ENCODE peak calls at places on chromosomes 5 and 9, in four cellular contexts. Y, Q, Z and M are unnamed samples.

GRCh38 chr5:5335115-5335514 is 87.4 kb upstream of the ICE1 start:
- DNase-seq in Z (no peak), Q (no peak), Y (no peak), M (no peak)

GRCh38 chr5:96868603-96869371 is 7.5 kb upstream of the ERAP2 start:
- DNase-seq in Y (no peak), Z (peak), Q (peak), M (no peak)

GRCh38 chr9:88852794-88853193 is 138.5 kb upstream of the S1PR3 start:
- DNase-seq in Y (no peak), Q (peak), Z (peak), M (no peak)

GRCh38 chr9:86286278-86286677 is 3.9 kb upstream of the ISCA1 start:
- DNase-seq in Y (no peak), Q (no peak), Z (no peak), M (no peak)

GRCh38 chr5:79474416-79475173 is 39.3 kb downstream of the HOMER1 start:
- DNase-seq in Y (no peak), Z (peak), Q (no peak), M (no peak)

GRCh38 chr5:41083306-41083705 is 12.2 kb upstream of the MROH2B start:
- DNase-seq in Y (no peak), Q (no peak), Z (peak), M (no peak)

GRCh38 chr9:5612187-5612535 is 16.7 kb upstream of the RIC1 start:
- DNase-seq in Y (no peak), Z (no peak), Q (no peak), M (no peak)

GRCh38 chr9:108776920-108777650 is 78.7 kb downstream of the ACTL7B start:
- DNase-seq in Q (no peak), Y (no peak), Z (peak), M (no peak)

GRCh38 chr9:4305065-4305481 is 5.2 kb upstream of the GLIS3 start:
- DNase-seq in Y (no peak), Q (no peak), Z (no peak), M (no peak)

GRCh38 chr9:126357074-126357473 is 30.4 kb downstream of the MVB12B start:
- DNase-seq in Q (no peak), Y (no peak), Z (no peak), M (no peak)

GRCh38 chr5:125798311-125798710 is 624.9 kb upstream of the GRAMD2B start:
- DNase-seq in Z (peak), Q (peak), Y (no peak), M (no peak)

GRCh38 chr5:87061046-87061445 is 206.6 kb upstream of the RASA1 start:
- DNase-seq in Q (no peak), Z (peak), Y (no peak), M (no peak)

GRCh38 chr9:115035872-115036612 is 81.9 kb downstream of the TNC start:
- DNase-seq in Z (peak), Y (no peak), Q (peak), M (no peak)

GRCh38 chr5:67206381-67207328 is 10.1 kb upstream of the CD180 start:
- DNase-seq in Q (no peak), Y (no peak), Z (peak), M (peak)

GRCh38 chr5:157479166-157479565 is 19.2 kb downstream of the NIPAL4 start:
- DNase-seq in Z (no peak), Q (no peak), Y (no peak), M (no peak)

GRCh38 chr5:80654054-80654390 is 430 bp upstream of the MSH3 start:
- DNase-seq in Q (no peak), Z (no peak), Y (no peak), M (no peak)

GRCh38 chr5:7897014-7897600 is 28.2 kb downstream of the MTRR start:
- DNase-seq in Y (no peak), Q (peak), Z (peak), M (no peak)

GRCh38 chr9:130714586-130715110 is 21.1 kb downstream of the EXOSC2 start:
- DNase-seq in Q (no peak), Y (no peak), Z (peak), M (no peak)

GRCh38 chr5:61332369-61332745 is 299 bp downstream of the ZSWIM6 start:
- DNase-seq in Z (no peak), Y (no peak), Q (no peak), M (no peak)

GRCh38 chr5:52840286-52841050 is 52.8 kb downstream of the ITGA1 start:
- DNase-seq in Z (no peak), Y (no peak), Q (no peak), M (no peak)

GRCh38 chr9:135103001-135103446 is 15.6 kb downstream of the OLFM1 start:
- DNase-seq in Z (no peak), Q (no peak), Y (peak), M (no peak)

GRCh38 chr9:135971892-135972291 is 10.7 kb upstream of the UBAC1 start:
- DNase-seq in Q (no peak), Y (peak), Z (no peak), M (no peak)

GRCh38 chr5:6711409-6712135 is 1.7 kb upstream of the TENT4A start:
- DNase-seq in Z (no peak), Y (no peak), Q (no peak), M (no peak)

GRCh38 chr5:164326219-164326618 is 820.8 kb downstream of the MAT2B start:
- DNase-seq in Z (no peak), Q (no peak), Y (no peak), M (no peak)
- TF ChIP-seq CTCF in Z (peak), Q (no peak), Y (no peak), M (no peak)

GRCh38 chr5:177497297-177498012 is at the start of gene PDLIM7:
- DNase-seq in Q (peak), Y (peak), Z (peak), M (peak)
- TF ChIP-seq CTCF in Q (no peak), Y (no peak), Z (no peak), M (no peak)

GRCh38 chr5:29001666-29002065 is 1963.3 kb upstream of the CDH9 start:
- DNase-seq in Q (no peak), Z (no peak), Y (no peak), M (no peak)

GRCh38 chr5:29002481-29002880 is 1964.1 kb upstream of the CDH9 start:
- DNase-seq in Y (no peak), Q (no peak), Z (no peak), M (no peak)

DNA sequence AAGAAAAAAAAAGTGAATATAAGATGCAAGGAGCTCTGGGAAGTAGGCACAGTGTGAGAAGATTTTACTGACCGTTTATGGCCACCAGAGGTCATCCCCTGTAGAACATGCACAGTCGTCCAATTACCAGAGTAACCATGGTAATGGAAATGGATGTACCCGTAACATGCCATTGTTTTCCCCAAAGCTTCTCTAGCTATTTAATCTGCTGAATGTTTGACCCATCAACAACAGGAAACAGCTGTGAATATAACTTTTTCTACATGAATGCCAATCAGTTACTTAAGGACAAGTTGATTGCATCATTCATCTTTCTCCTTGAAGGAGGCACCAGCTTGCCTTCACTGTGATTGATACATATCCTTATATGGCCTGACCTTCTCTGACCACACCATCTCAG is 1967.0 kb upstream of the CDH9 start:
- DNase-seq in Z (no peak), Q (no peak), Y (no peak), M (no peak)
- TF ChIP-seq CTCF in Z (no peak), Q (no peak), Y (no peak), M (no peak)

DNA sequence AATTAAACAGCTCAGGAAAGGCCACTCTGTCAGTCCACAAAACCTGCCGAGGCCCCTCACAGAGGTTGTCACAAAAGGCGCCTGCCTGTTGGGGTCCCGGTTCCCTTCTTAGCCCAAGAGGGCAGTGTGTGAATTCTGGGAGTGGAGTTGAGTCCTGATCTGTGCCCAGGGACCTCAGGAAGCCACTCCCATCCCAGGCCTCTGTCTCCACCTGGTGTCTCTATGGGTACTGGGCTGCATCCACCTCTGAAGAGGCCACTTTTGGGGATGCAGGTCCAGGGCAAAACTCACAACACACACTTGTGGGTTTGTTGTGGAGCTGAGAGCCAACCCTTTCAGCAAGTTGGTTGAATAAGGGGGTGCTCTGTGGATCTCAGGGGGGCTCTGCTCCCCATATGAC is 74.3 kb upstream of the STXBP1 start:
- DNase-seq in Q (no peak), Z (no peak), Y (no peak), M (no peak)
- TF ChIP-seq CTCF in Q (peak), Z (peak), Y (no peak), M (no peak)